ENCODE peak calls at places on chromosomes 1 and 21, in four cellular contexts. R is cardiac muscle cell, P is RWPE1, C is neural crest cell. Q is an unnamed sample.

GRCh38 chr1:228838717-228839500 is 103.6 kb downstream of the RHOU start:
- DNase-seq in R (peak), P (no peak), C (no peak), Q (no peak)

GRCh38 chr1:91555821-91556531 is 55.3 kb downstream of the CDC7 start:
- DNase-seq in R (peak), C (no peak), P (no peak), Q (peak)

GRCh38 chr1:3708696-3709246 is 43.5 kb upstream of the CCDC27 start:
- DNase-seq in C (no peak), P (no peak), R (no peak), Q (no peak)

GRCh38 chr1:1240348-1240732 is 6.2 kb downstream of the C1QTNF12 start:
- DNase-seq in P (no peak), R (no peak), C (no peak), Q (no peak)

GRCh38 chr1:167052389-167052788 is 37.8 kb downstream of the GPA33 start:
- DNase-seq in P (peak), R (peak), C (peak), Q (peak)

GRCh38 chr1:172279951-172280350 is 140.5 kb upstream of the C1orf105 start:
- DNase-seq in C (no peak), R (peak), P (no peak), Q (no peak)

GRCh38 chr1:209882286-209882685 is 54.5 kb downstream of the UTP25 start:
- DNase-seq in P (no peak), R (no peak), C (no peak), Q (no peak)

GRCh38 chr1:79497193-79497773 is 490.8 kb upstream of the ADGRL4 start:
- DNase-seq in P (peak), C (peak), R (peak), Q (peak)

GRCh38 chr1:95035536-95035935 is 37.2 kb downstream of the ALG14 start:
- DNase-seq in R (peak), C (no peak), P (no peak), Q (no peak)

GRCh38 chr1:185546029-185546428 is 188.2 kb upstream of the HMCN1 start:
- DNase-seq in P (no peak), C (no peak), R (no peak), Q (no peak)

GRCh38 chr1:175188936-175189335 is 3.6 kb downstream of the KIAA0040 start:
- DNase-seq in P (no peak), C (no peak), R (no peak), Q (no peak)

GRCh38 chr1:40232444-40232843 is 15.3 kb upstream of the TMCO2 start:
- DNase-seq in R (no peak), P (no peak), C (no peak), Q (no peak)

GRCh38 chr1:228336308-228337030 is 70.2 kb downstream of the TRIM11 start:
- DNase-seq in R (no peak), C (no peak), P (no peak), Q (no peak)

GRCh38 chr1:99573431-99574217 is 72.3 kb upstream of the PALMD start:
- DNase-seq in P (no peak), C (no peak), R (no peak), Q (no peak)

GRCh38 chr21:35199733-35200015 is 150.6 kb upstream of the RUNX1 start:
- DNase-seq in P (no peak), C (no peak), R (no peak), Q (no peak)

GRCh38 chr1:10730985-10731384 is 65.5 kb downstream of the CASZ1 start:
- DNase-seq in C (no peak), P (peak), R (peak), Q (peak)

GRCh38 chr1:25208127-25208526 is 24.2 kb downstream of the SYF2 start:
- DNase-seq in P (no peak), R (no peak), C (no peak), Q (no peak)

GRCh38 chr1:25201006-25201405 is 31.3 kb downstream of the SYF2 start:
- DNase-seq in C (no peak), P (no peak), R (no peak), Q (no peak)

GRCh38 chr1:25208561-25209222 is 23.6 kb downstream of the SYF2 start:
- DNase-seq in R (no peak), P (no peak), C (no peak), Q (no peak)

GRCh38 chr1:25206201-25206600 is 26.1 kb downstream of the SYF2 start:
- DNase-seq in C (no peak), R (no peak), P (no peak), Q (no peak)

DNA sequence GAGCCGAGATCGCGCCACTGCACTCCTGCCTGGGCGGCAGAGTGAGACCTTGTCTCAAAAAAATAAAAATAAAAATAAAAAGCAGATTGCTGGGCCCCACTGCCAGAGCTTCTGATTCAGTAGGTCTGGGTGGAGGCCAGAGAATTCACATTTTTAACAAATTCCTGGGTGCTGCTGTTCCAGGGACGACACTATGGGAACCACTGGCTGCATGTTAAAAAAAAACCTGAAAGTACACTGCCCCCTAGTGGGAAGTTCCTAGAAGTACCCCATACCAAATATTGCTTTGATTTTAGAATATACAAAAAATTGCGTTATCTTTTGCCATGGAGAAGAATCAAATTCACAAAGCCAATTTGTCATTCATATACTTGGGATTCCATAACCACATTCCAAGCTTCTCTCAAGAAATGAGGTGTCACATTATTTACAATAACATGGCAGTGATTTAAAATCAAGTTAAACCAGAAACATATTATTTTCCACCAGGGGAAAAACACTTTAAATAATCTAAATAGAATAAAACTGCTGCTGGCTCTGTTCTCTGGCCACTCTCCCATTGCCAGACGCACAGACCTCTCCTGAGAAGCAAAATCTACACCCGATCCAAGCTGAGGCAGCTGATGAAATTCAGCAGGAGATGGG is 27.4 kb downstream of the SYF2 start:
- DNase-seq in C (peak), P (peak), R (peak), Q (peak)
- TF ChIP-seq CTCF in C (peak), P (peak), R (peak), Q (peak)

GRCh38 chr1:197156692-197157091 is 10.2 kb upstream of the ASPM start:
- DNase-seq in C (no peak), P (no peak), R (no peak), Q (no peak)
- TF ChIP-seq CTCF in C (peak), P (no peak), R (peak), Q (peak)

GRCh38 chr1:22955146-22955545 is 17.5 kb downstream of the LACTBL1 start:
- DNase-seq in C (no peak), P (no peak), R (no peak), Q (no peak)

GRCh38 chr1:22957066-22957465 is 15.6 kb downstream of the LACTBL1 start:
- DNase-seq in C (no peak), P (no peak), R (no peak), Q (no peak)

GRCh38 chr1:22952694-22953391 is 19.8 kb downstream of the LACTBL1 start:
- DNase-seq in R (no peak), P (no peak), C (no peak), Q (no peak)

GRCh38 chr1:22949807-22950462 is 22.7 kb downstream of the LACTBL1 start:
- DNase-seq in R (no peak), P (no peak), C (no peak), Q (peak)

GRCh38 chr1:22953392-22954141 is 19.1 kb downstream of the LACTBL1 start:
- DNase-seq in R (no peak), C (no peak), P (no peak), Q (no peak)
- TF ChIP-seq CTCF in R (no peak), C (no peak), P (no peak), Q (no peak)

DNA sequence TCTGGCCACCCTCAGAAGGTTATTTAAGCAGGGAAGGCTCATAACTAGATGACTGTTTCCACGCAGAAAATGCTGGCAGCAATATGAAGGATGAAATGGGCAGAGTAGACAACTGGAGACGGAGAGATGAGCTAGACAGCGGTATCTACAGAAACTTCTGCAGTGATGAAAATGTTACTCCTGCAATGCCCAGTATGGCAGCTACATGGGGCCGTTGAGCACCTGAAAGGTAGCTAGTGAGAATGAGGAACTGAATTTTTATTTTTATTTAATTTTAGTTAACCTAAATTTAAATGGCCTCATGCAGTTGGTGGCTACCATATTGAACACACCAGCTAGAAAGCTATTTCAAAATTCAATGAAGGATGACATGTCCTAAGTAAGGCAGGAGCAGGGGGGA is 27.3 kb downstream of the SIPA1L2 start:
- DNase-seq in R (no peak), C (no peak), P (no peak), Q (no peak)
- TF ChIP-seq CTCF in R (peak), C (peak), P (no peak), Q (no peak)

DNA sequence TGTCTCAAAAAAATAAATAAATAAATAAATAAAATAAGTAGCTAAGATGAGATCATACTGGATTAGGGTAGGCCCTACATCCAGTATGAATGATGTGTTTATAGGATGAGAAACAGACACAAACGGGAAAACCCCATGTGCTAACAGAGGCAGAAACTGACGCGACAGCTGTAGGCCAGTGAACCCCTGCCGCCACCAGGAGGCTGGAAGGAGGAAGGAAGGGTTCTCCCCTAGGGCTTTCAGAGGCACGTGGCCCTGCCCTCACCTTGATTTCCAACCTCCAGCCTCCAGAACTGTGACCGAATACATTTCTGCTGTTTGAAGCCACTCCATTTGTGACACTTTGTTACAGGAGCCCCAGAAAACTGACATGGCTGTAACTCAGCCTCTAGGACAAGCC is 38.5 kb downstream of the CHD5 start:
- DNase-seq in P (no peak), R (no peak), C (no peak), Q (no peak)
- TF ChIP-seq CTCF in P (no peak), R (peak), C (peak), Q (no peak)

Q was measured in hepatocyte.